ENCODE peak calls at places on chromosome 7, in nine cellular contexts. U is endodermal cell; I is left ventricle myocardium inferior; F is T-helper 2 cell; Z is activated CD8-positive, alpha-beta memory T cell treated with anti-CD3 and anti-CD28 coated beads, Interleukin-2, amount 10 ng/mL, durations not matched to agents 7 days and 5 days; N is AG09309; P is fibroblast of lung; R is brain microvascular endothelial cell; M is NCI-H1105. J is an unnamed sample.

GRCh38 chr7:106111671-106112117 is 418 bp downstream of the SYPL1 start:
- DNase-seq in M (peak; percentile 74), P (peak; percentile 71), Z (peak; percentile 53), F (no peak), N (no peak), U (no peak), I (peak; percentile 81), R (peak; percentile 18), J (peak; percentile 12)

GRCh38 chr7:2269468-2270460 is 27.7 kb downstream of the NUDT1 start:
- DNase-seq in Z (no peak), M (no peak), U (peak; percentile 89), R (no peak), I (no peak), F (no peak), N (no peak), P (peak; percentile 35), J (no peak)

GRCh38 chr7:80078159-80078731 is 56.4 kb upstream of the GNAI1 start:
- DNase-seq in N (no peak), Z (no peak), I (no peak), M (peak; percentile 35), R (peak; percentile 12), U (no peak), P (peak; percentile 26), F (no peak), J (no peak)

GRCh38 chr7:157550300-157551275 is 213.8 kb downstream of the DNAJB6 start:
- DNase-seq in U (peak; percentile 36), M (no peak), F (no peak), Z (no peak), R (no peak), N (no peak), I (no peak), P (no peak), J (no peak)

GRCh38 chr7:151321341-151321740 is 20.3 kb upstream of the NUB1 start:
- DNase-seq in I (no peak), R (no peak), P (no peak), U (no peak), N (no peak), M (no peak), Z (peak; percentile 26), F (no peak), J (no peak)

GRCh38 chr7:103915958-103916357 is 73.5 kb downstream of the RELN start:
- DNase-seq in I (no peak), M (no peak), R (peak; percentile 65), N (no peak), F (no peak), U (no peak), Z (no peak), P (peak; percentile 54), J (no peak)

GRCh38 chr7:25913574-25914224 is 238.3 kb upstream of the NFE2L3 start:
- DNase-seq in U (no peak), Z (peak; percentile 61), N (no peak), M (no peak), R (no peak), F (no peak), I (no peak), P (no peak), J (no peak)

GRCh38 chr7:127884066-127884559 is 147.1 kb downstream of the LRRC4 start:
- DNase-seq in I (peak; percentile 24), F (no peak), P (no peak), M (no peak), U (no peak), N (no peak), Z (no peak), R (no peak), J (no peak)

GRCh38 chr7:20021834-20022233 is 195.3 kb downstream of the MACC1 start:
- DNase-seq in N (no peak), M (no peak), F (no peak), I (no peak), U (no peak), R (no peak), P (no peak), Z (no peak), J (no peak)

GRCh38 chr7:47601119-47601880 is 19.4 kb upstream of the TNS3 start:
- DNase-seq in Z (no peak), R (peak; percentile 83), M (no peak), N (peak; percentile 68), I (no peak), F (no peak), U (no peak), P (peak; percentile 70), J (peak; percentile 92)

GRCh38 chr7:103343758-103344452 is 662 bp downstream of the DNAJC2 start:
- DNase-seq in F (peak; percentile 12), R (peak; percentile 16), M (no peak), I (no peak), Z (peak; percentile 61), N (no peak), U (no peak), P (peak; percentile 37), J (no peak)

GRCh38 chr7:155803418-155804376 is 8.6 kb downstream of the SHH start:
- DNase-seq in U (peak; percentile 90), I (no peak), M (peak; percentile 26), N (no peak), R (no peak), Z (no peak), P (no peak), F (no peak), J (no peak)

GRCh38 chr7:155252958-155253501 is 44.6 kb upstream of the INSIG1 start:
- DNase-seq in N (no peak), I (no peak), F (no peak), U (no peak), Z (no peak), M (no peak), R (no peak), P (no peak), J (no peak)

GRCh38 chr7:121107923-121108498 is 119.5 kb downstream of the CPED1 start:
- DNase-seq in I (no peak), P (peak; percentile 87), F (no peak), U (no peak), N (peak; percentile 52), M (peak; percentile 61), Z (no peak), R (peak; percentile 44), J (no peak)

GRCh38 chr7:150953061-150953997 is 24.8 kb downstream of the KCNH2 start:
- DNase-seq in M (no peak), Z (no peak), R (no peak), U (no peak), I (peak; percentile 42), P (no peak), F (no peak), N (no peak), J (no peak)

GRCh38 chr7:68364871-68365625 is 1233.2 kb upstream of the AUTS2 start:
- DNase-seq in Z (no peak), M (no peak), I (no peak), P (no peak), N (no peak), R (no peak), U (peak; percentile 52), F (no peak), J (no peak)

GRCh38 chr7:100778061-100778621 is 44.7 kb downstream of the ZAN start:
- DNase-seq in N (no peak), P (no peak), U (no peak), M (no peak), Z (no peak), F (no peak), I (no peak), R (no peak), J (no peak)

J was measured in skeletal muscle cell.